ENCODE peak calls at places on chromosomes 3 and 15, in seven cellular contexts. One of them, this sample, is unnamed.

GRCh38 chr15:79076661-79077060 is 13.9 kb downstream of the RASGRF1 start:
- DNase-seq in AG04450: no peak
- DNase-seq in thoracic aorta: no peak
- DNase-seq in psoas muscle: no peak
- DNase-seq in sigmoid colon: peak
- DNase-seq in PC-9: no peak
- DNase-seq in brain microvascular endothelial cell: no peak
- DNase-seq in this sample: no peak

GRCh38 chr3:39207361-39208192 is 15.2 kb upstream of the XIRP1 start:
- DNase-seq in AG04450: no peak
- DNase-seq in thoracic aorta: no peak
- DNase-seq in psoas muscle: no peak
- DNase-seq in sigmoid colon: no peak
- DNase-seq in PC-9: no peak
- DNase-seq in brain microvascular endothelial cell: no peak
- DNase-seq in this sample: no peak

GRCh38 chr15:57785959-57786358 is 79.4 kb downstream of the POLR2M start:
- DNase-seq in AG04450: no peak
- DNase-seq in thoracic aorta: no peak
- DNase-seq in psoas muscle: no peak
- DNase-seq in sigmoid colon: no peak
- DNase-seq in PC-9: no peak
- DNase-seq in brain microvascular endothelial cell: no peak
- DNase-seq in this sample: no peak

GRCh38 chr3:165070682-165071081 is 7.6 kb downstream of the SI start:
- DNase-seq in AG04450: no peak
- DNase-seq in thoracic aorta: no peak
- DNase-seq in psoas muscle: no peak
- DNase-seq in sigmoid colon: no peak
- DNase-seq in PC-9: no peak
- DNase-seq in brain microvascular endothelial cell: no peak
- DNase-seq in this sample: peak

GRCh38 chr15:97978408-97979130 is 18.1 kb downstream of the ARRDC4 start:
- DNase-seq in AG04450: no peak
- DNase-seq in thoracic aorta: no peak
- DNase-seq in psoas muscle: no peak
- DNase-seq in sigmoid colon: no peak
- DNase-seq in PC-9: no peak
- DNase-seq in brain microvascular endothelial cell: no peak
- DNase-seq in this sample: peak

GRCh38 chr3:49625971-49626640 is 48.0 kb upstream of the APEH start:
- DNase-seq in AG04450: no peak
- DNase-seq in thoracic aorta: no peak
- DNase-seq in psoas muscle: no peak
- DNase-seq in sigmoid colon: no peak
- DNase-seq in PC-9: no peak
- DNase-seq in brain microvascular endothelial cell: no peak
- DNase-seq in this sample: no peak

GRCh38 chr15:31387483-31388118 is 61.0 kb downstream of the KLF13 start:
- DNase-seq in AG04450: no peak
- DNase-seq in thoracic aorta: no peak
- DNase-seq in psoas muscle: peak
- DNase-seq in sigmoid colon: peak
- DNase-seq in PC-9: no peak
- DNase-seq in brain microvascular endothelial cell: no peak
- DNase-seq in this sample: peak

GRCh38 chr3:28667646-28668376 is 319.2 kb upstream of the AZI2 start:
- DNase-seq in AG04450: peak
- DNase-seq in thoracic aorta: peak
- DNase-seq in psoas muscle: peak
- DNase-seq in sigmoid colon: peak
- DNase-seq in PC-9: no peak
- DNase-seq in brain microvascular endothelial cell: peak
- DNase-seq in this sample: peak

GRCh38 chr3:38067508-38068233 is 28.7 kb downstream of the DLEC1 start:
- DNase-seq in AG04450: no peak
- DNase-seq in thoracic aorta: no peak
- DNase-seq in psoas muscle: no peak
- DNase-seq in sigmoid colon: no peak
- DNase-seq in PC-9: no peak
- DNase-seq in brain microvascular endothelial cell: no peak
- DNase-seq in this sample: peak

GRCh38 chr3:187227658-187228258 is 30.5 kb downstream of the RTP1 start:
- DNase-seq in AG04450: peak
- DNase-seq in thoracic aorta: no peak
- DNase-seq in psoas muscle: no peak
- DNase-seq in sigmoid colon: no peak
- DNase-seq in PC-9: peak
- DNase-seq in brain microvascular endothelial cell: peak
- DNase-seq in this sample: peak

GRCh38 chr15:46080018-46080417 is 445.2 kb downstream of the SQOR start:
- DNase-seq in AG04450: no peak
- DNase-seq in thoracic aorta: no peak
- DNase-seq in psoas muscle: no peak
- DNase-seq in sigmoid colon: no peak
- DNase-seq in PC-9: no peak
- DNase-seq in brain microvascular endothelial cell: no peak
- DNase-seq in this sample: no peak

GRCh38 chr15:68868296-68868695 is 47.6 kb upstream of the ANP32A start:
- DNase-seq in AG04450: no peak
- DNase-seq in thoracic aorta: no peak
- DNase-seq in psoas muscle: no peak
- DNase-seq in sigmoid colon: no peak
- DNase-seq in PC-9: no peak
- DNase-seq in brain microvascular endothelial cell: no peak
- DNase-seq in this sample: no peak

GRCh38 chr3:116198087-116198486 is 247.2 kb downstream of the LSAMP start:
- DNase-seq in AG04450: no peak
- DNase-seq in thoracic aorta: no peak
- DNase-seq in psoas muscle: no peak
- DNase-seq in sigmoid colon: no peak
- DNase-seq in PC-9: no peak
- DNase-seq in brain microvascular endothelial cell: peak
- DNase-seq in this sample: no peak

DNA sequence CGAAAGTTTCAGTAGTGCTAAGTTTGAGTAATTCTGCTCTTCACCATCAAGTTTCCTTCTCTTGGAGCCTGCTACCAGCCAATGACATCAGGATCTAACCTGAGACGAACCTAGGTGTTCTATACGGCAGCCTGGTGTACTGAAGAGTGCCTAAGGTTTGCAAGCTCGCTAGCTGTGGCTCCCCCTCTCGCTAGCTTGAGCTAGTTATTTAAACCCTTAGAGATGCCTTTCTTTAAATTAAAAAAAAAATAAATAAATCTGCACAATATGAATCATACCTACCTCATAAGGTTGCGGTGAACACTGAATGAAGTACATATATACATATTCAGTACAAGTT is 1.4 kb upstream of the COL8A1 start:
- DNase-seq in AG04450: peak
- DNase-seq in thoracic aorta: no peak
- DNase-seq in psoas muscle: no peak
- DNase-seq in sigmoid colon: no peak
- DNase-seq in PC-9: no peak
- DNase-seq in brain microvascular endothelial cell: peak
- DNase-seq in this sample: peak
- TF ChIP-seq CTCF in AG04450: peak
- TF ChIP-seq CTCF in thoracic aorta: no peak
- TF ChIP-seq CTCF in psoas muscle: no peak
- TF ChIP-seq CTCF in sigmoid colon: no peak
- TF ChIP-seq CTCF in PC-9: peak
- TF ChIP-seq CTCF in brain microvascular endothelial cell: peak
- TF ChIP-seq CTCF in this sample: peak

DNA sequence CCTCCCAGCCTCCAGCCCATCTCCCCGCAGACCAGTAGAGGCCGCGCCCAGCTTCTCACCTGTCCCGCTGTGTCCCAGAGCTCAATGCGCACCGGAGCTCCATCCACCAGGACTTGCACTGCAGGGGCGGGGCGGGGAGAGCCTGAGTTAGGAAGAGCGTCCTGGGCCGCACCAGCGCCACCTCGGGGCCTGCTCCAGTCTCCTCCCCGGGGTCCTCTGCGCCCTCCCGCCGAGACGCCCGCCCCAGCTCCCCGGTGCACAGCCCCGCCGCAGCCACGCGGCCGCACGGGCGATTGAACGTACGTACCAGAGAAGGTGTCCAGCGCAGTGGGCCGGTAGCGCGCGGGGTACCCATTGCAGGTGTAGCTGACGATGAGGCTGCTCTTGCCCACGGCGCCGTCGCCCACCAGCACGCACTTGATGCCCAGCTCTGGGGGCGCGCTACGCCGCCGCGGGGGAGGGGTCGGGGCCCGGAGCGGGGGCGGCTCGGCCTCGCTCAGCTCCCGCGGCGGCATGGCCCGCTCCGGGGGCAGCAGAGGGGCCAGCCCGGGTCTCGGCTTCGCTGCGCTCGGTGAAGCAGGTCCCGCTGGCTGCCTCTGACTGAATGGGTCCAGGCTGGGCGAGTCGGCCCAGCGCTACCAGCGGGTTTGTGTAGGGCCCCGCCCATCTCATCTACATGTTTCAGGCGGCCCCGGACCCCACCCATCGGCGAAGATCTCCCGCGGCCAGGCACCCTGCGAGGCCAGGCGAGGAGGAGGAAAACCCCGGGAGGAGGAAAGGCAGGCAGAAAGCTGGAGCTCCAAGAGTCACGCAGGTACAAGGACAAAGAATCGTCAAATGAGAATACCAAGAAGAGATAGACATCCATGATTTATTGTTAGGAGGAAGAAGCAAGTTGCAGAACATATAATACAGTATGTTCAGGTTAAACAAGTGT is at the start of gene RHOV:
- DNase-seq in AG04450: no peak
- DNase-seq in thoracic aorta: no peak
- DNase-seq in psoas muscle: peak
- DNase-seq in sigmoid colon: peak
- DNase-seq in PC-9: peak
- DNase-seq in brain microvascular endothelial cell: peak
- DNase-seq in this sample: peak
- TF ChIP-seq CTCF in AG04450: peak
- TF ChIP-seq CTCF in thoracic aorta: no peak
- TF ChIP-seq CTCF in psoas muscle: peak
- TF ChIP-seq CTCF in sigmoid colon: peak
- TF ChIP-seq CTCF in PC-9: peak
- TF ChIP-seq CTCF in brain microvascular endothelial cell: peak
- TF ChIP-seq CTCF in this sample: peak

GRCh38 chr3:41966206-41966605 is 4.3 kb upstream of the ULK4 start:
- DNase-seq in AG04450: no peak
- DNase-seq in thoracic aorta: no peak
- DNase-seq in psoas muscle: no peak
- DNase-seq in sigmoid colon: no peak
- DNase-seq in PC-9: no peak
- DNase-seq in brain microvascular endothelial cell: no peak
- DNase-seq in this sample: no peak
- TF ChIP-seq CTCF in AG04450: no peak
- TF ChIP-seq CTCF in thoracic aorta: no peak
- TF ChIP-seq CTCF in psoas muscle: no peak
- TF ChIP-seq CTCF in sigmoid colon: no peak
- TF ChIP-seq CTCF in PC-9: no peak
- TF ChIP-seq CTCF in brain microvascular endothelial cell: no peak
- TF ChIP-seq CTCF in this sample: no peak

GRCh38 chr15:42920281-42921048 is at the start of gene TTBK2:
- DNase-seq in AG04450: peak
- DNase-seq in thoracic aorta: peak
- DNase-seq in psoas muscle: peak
- DNase-seq in sigmoid colon: peak
- DNase-seq in PC-9: peak
- DNase-seq in brain microvascular endothelial cell: peak
- DNase-seq in this sample: peak
- TF ChIP-seq CTCF in AG04450: no peak
- TF ChIP-seq CTCF in thoracic aorta: no peak
- TF ChIP-seq CTCF in psoas muscle: peak
- TF ChIP-seq CTCF in sigmoid colon: no peak
- TF ChIP-seq CTCF in PC-9: no peak
- TF ChIP-seq CTCF in brain microvascular endothelial cell: no peak
- TF ChIP-seq CTCF in this sample: no peak

DNA sequence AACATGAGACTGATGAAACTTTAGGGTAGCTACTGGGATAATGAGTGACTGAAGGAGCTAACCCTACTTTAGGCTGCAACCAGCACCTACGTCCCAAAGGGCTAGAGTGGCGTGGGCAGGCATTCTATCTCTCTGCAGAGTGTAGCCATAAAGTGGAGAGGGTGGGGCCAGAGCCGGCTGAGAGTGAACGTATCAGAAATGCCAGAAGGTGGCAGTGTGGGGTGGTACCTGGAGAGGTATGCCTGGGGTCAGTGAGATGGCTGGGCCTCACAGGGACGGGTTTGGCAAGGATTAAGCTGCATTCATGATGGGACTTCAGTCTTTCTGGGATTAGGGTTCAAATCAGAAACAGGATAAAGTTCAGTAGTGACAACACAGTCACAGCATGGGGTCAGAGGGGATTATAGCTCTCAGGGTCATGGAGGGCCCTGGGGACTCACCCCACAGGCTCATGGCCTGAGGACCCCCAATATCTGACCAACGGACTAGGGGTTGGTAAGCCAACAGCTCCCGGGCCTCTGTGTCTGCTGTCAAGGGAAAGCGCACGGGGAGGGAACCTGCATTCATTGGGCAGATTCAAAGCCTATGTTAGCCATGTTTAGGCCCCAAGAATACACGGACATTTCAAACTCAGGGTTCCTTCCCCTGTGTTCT is 86.5 kb upstream of the FOXB1 start:
- DNase-seq in AG04450: no peak
- DNase-seq in thoracic aorta: no peak
- DNase-seq in psoas muscle: no peak
- DNase-seq in sigmoid colon: no peak
- DNase-seq in PC-9: peak
- DNase-seq in brain microvascular endothelial cell: peak
- DNase-seq in this sample: peak
- TF ChIP-seq CTCF in AG04450: peak
- TF ChIP-seq CTCF in thoracic aorta: no peak
- TF ChIP-seq CTCF in psoas muscle: peak
- TF ChIP-seq CTCF in sigmoid colon: no peak
- TF ChIP-seq CTCF in PC-9: peak
- TF ChIP-seq CTCF in brain microvascular endothelial cell: peak
- TF ChIP-seq CTCF in this sample: peak

GRCh38 chr3:72310028-72310987 is 525.4 kb upstream of the PROK2 start:
- DNase-seq in AG04450: peak
- DNase-seq in thoracic aorta: no peak
- DNase-seq in psoas muscle: no peak
- DNase-seq in sigmoid colon: no peak
- DNase-seq in PC-9: no peak
- DNase-seq in brain microvascular endothelial cell: peak
- DNase-seq in this sample: peak
- TF ChIP-seq CTCF in AG04450: no peak
- TF ChIP-seq CTCF in thoracic aorta: no peak
- TF ChIP-seq CTCF in psoas muscle: no peak
- TF ChIP-seq CTCF in sigmoid colon: no peak
- TF ChIP-seq CTCF in PC-9: no peak
- TF ChIP-seq CTCF in brain microvascular endothelial cell: peak
- TF ChIP-seq CTCF in this sample: no peak

This sample was measured in MCF 10A.